ENCODE peak calls at places on chromosome 22, in four cellular contexts. N is NCI-H1092 treated with DMSO at 0.1 percent for 48 hours, V is Calu3, F is neuronal stem cell. Q is an unnamed sample.
A peak's percentile ranks its signal among the peaks of the same experiment; 100 is the strongest.

GRCh38 chr22:36331306-36331911 is 56.4 kb downstream of the MYH9 start:
- DNase-seq in N (no peak), V (peak; percentile 91), F (no peak), Q (peak; percentile 92)

GRCh38 chr22:26287382-26288228 is 118.3 kb downstream of the SEZ6L start:
- DNase-seq in N (no peak), V (no peak), F (no peak), Q (no peak)

GRCh38 chr22:38230108-38230825 is 28.5 kb downstream of the MAFF start:
- DNase-seq in N (no peak), V (no peak), F (no peak), Q (peak; percentile 52)

GRCh38 chr22:36687516-36687915 is 16.0 kb downstream of the CACNG2 start:
- DNase-seq in N (no peak), V (no peak), F (no peak), Q (no peak)

GRCh38 chr22:20424937-20425587 is 12.6 kb downstream of the SCARF2 start:
- DNase-seq in N (no peak), V (no peak), F (no peak), Q (no peak)

GRCh38 chr22:31947296-31947695 is 3.0 kb downstream of the YWHAH start:
- DNase-seq in N (peak; percentile 7), V (no peak), F (no peak), Q (no peak)

GRCh38 chr22:41638124-41638523 is 17.0 kb downstream of the XRCC6 start:
- DNase-seq in N (no peak), V (peak; percentile 14), F (no peak), Q (no peak)

GRCh38 chr22:45997077-45997774 is 20.3 kb upstream of the WNT7B start:
- DNase-seq in N (no peak), V (peak; percentile 29), F (no peak), Q (no peak)

GRCh38 chr22:27975381-27976013 is 56.4 kb upstream of the PITPNB start:
- DNase-seq in N (no peak), V (no peak), F (no peak), Q (no peak)

Q was measured in LNCaP clone FGC.